ENCODE peak calls at places on chromosomes 2 and 18, in eight cellular contexts. One of them, this sample, is unnamed.

GRCh38 chr2:151299940-151300539 is 10.6 kb upstream of the NMI start:
- DNase-seq in activated CD8-positive, alpha-beta memory T cell treated with anti-CD3 and anti-CD28 coated beads for 4 hours: no peak
- DNase-seq in omental fat pad: no peak
- DNase-seq in activated gamma-delta T cell treated with anti-CD3 and anti-CD28 coated beads, Interleukin-2, amount 50 U/mL, for 16 hours: no peak
- DNase-seq in upper lobe of left lung: no peak
- DNase-seq in AG20443: no peak
- DNase-seq in fibroblast of pulmonary artery: peak
- DNase-seq in effector memory CD4-positive, alpha-beta T cell: no peak
- DNase-seq in this sample: no peak

GRCh38 chr18:57084331-57085298 is 62.3 kb upstream of the BOD1L2 start:
- DNase-seq in activated CD8-positive, alpha-beta memory T cell treated with anti-CD3 and anti-CD28 coated beads for 4 hours: no peak
- DNase-seq in omental fat pad: no peak
- DNase-seq in activated gamma-delta T cell treated with anti-CD3 and anti-CD28 coated beads, Interleukin-2, amount 50 U/mL, for 16 hours: no peak
- DNase-seq in upper lobe of left lung: no peak
- DNase-seq in AG20443: no peak
- DNase-seq in fibroblast of pulmonary artery: no peak
- DNase-seq in effector memory CD4-positive, alpha-beta T cell: no peak
- DNase-seq in this sample: no peak

GRCh38 chr2:141534671-141535359 is 596.0 kb downstream of the LRP1B start:
- DNase-seq in activated CD8-positive, alpha-beta memory T cell treated with anti-CD3 and anti-CD28 coated beads for 4 hours: no peak
- DNase-seq in omental fat pad: no peak
- DNase-seq in activated gamma-delta T cell treated with anti-CD3 and anti-CD28 coated beads, Interleukin-2, amount 50 U/mL, for 16 hours: no peak
- DNase-seq in upper lobe of left lung: no peak
- DNase-seq in AG20443: no peak
- DNase-seq in fibroblast of pulmonary artery: no peak
- DNase-seq in effector memory CD4-positive, alpha-beta T cell: no peak
- DNase-seq in this sample: no peak

GRCh38 chr18:48364146-48364545 is 45.0 kb downstream of the ZBTB7C start:
- DNase-seq in activated CD8-positive, alpha-beta memory T cell treated with anti-CD3 and anti-CD28 coated beads for 4 hours: no peak
- DNase-seq in omental fat pad: no peak
- DNase-seq in activated gamma-delta T cell treated with anti-CD3 and anti-CD28 coated beads, Interleukin-2, amount 50 U/mL, for 16 hours: no peak
- DNase-seq in upper lobe of left lung: no peak
- DNase-seq in AG20443: no peak
- DNase-seq in fibroblast of pulmonary artery: no peak
- DNase-seq in effector memory CD4-positive, alpha-beta T cell: no peak
- DNase-seq in this sample: no peak

GRCh38 chr2:99404039-99404799 is 67.0 kb downstream of the EIF5B start:
- DNase-seq in activated CD8-positive, alpha-beta memory T cell treated with anti-CD3 and anti-CD28 coated beads for 4 hours: no peak
- DNase-seq in omental fat pad: no peak
- DNase-seq in activated gamma-delta T cell treated with anti-CD3 and anti-CD28 coated beads, Interleukin-2, amount 50 U/mL, for 16 hours: no peak
- DNase-seq in upper lobe of left lung: no peak
- DNase-seq in AG20443: no peak
- DNase-seq in fibroblast of pulmonary artery: no peak
- DNase-seq in effector memory CD4-positive, alpha-beta T cell: no peak
- DNase-seq in this sample: no peak

GRCh38 chr18:10660485-10660884 is 134.7 kb downstream of the NAPG start:
- DNase-seq in activated CD8-positive, alpha-beta memory T cell treated with anti-CD3 and anti-CD28 coated beads for 4 hours: no peak
- DNase-seq in omental fat pad: no peak
- DNase-seq in activated gamma-delta T cell treated with anti-CD3 and anti-CD28 coated beads, Interleukin-2, amount 50 U/mL, for 16 hours: no peak
- DNase-seq in upper lobe of left lung: no peak
- DNase-seq in AG20443: peak
- DNase-seq in fibroblast of pulmonary artery: peak
- DNase-seq in effector memory CD4-positive, alpha-beta T cell: no peak
- DNase-seq in this sample: no peak

GRCh38 chr2:169871994-169872393 is 44.7 kb downstream of the UBR3 start:
- DNase-seq in activated CD8-positive, alpha-beta memory T cell treated with anti-CD3 and anti-CD28 coated beads for 4 hours: no peak
- DNase-seq in omental fat pad: no peak
- DNase-seq in activated gamma-delta T cell treated with anti-CD3 and anti-CD28 coated beads, Interleukin-2, amount 50 U/mL, for 16 hours: no peak
- DNase-seq in upper lobe of left lung: no peak
- DNase-seq in AG20443: no peak
- DNase-seq in fibroblast of pulmonary artery: no peak
- DNase-seq in effector memory CD4-positive, alpha-beta T cell: no peak
- DNase-seq in this sample: no peak

GRCh38 chr2:64880193-64880951 is 108.8 kb upstream of the SLC1A4 start:
- DNase-seq in activated CD8-positive, alpha-beta memory T cell treated with anti-CD3 and anti-CD28 coated beads for 4 hours: no peak
- DNase-seq in omental fat pad: no peak
- DNase-seq in activated gamma-delta T cell treated with anti-CD3 and anti-CD28 coated beads, Interleukin-2, amount 50 U/mL, for 16 hours: no peak
- DNase-seq in upper lobe of left lung: no peak
- DNase-seq in AG20443: no peak
- DNase-seq in fibroblast of pulmonary artery: no peak
- DNase-seq in effector memory CD4-positive, alpha-beta T cell: no peak
- DNase-seq in this sample: no peak

GRCh38 chr2:134677866-134678774 is 40.7 kb downstream of the TMEM163 start:
- DNase-seq in activated CD8-positive, alpha-beta memory T cell treated with anti-CD3 and anti-CD28 coated beads for 4 hours: no peak
- DNase-seq in omental fat pad: no peak
- DNase-seq in activated gamma-delta T cell treated with anti-CD3 and anti-CD28 coated beads, Interleukin-2, amount 50 U/mL, for 16 hours: no peak
- DNase-seq in upper lobe of left lung: no peak
- DNase-seq in AG20443: no peak
- DNase-seq in fibroblast of pulmonary artery: peak
- DNase-seq in effector memory CD4-positive, alpha-beta T cell: no peak
- DNase-seq in this sample: no peak

GRCh38 chr2:42492691-42493467 is 903 bp downstream of the KCNG3 start:
- DNase-seq in activated CD8-positive, alpha-beta memory T cell treated with anti-CD3 and anti-CD28 coated beads for 4 hours: no peak
- DNase-seq in omental fat pad: no peak
- DNase-seq in activated gamma-delta T cell treated with anti-CD3 and anti-CD28 coated beads, Interleukin-2, amount 50 U/mL, for 16 hours: peak
- DNase-seq in upper lobe of left lung: peak
- DNase-seq in AG20443: peak
- DNase-seq in fibroblast of pulmonary artery: no peak
- DNase-seq in effector memory CD4-positive, alpha-beta T cell: no peak
- DNase-seq in this sample: peak

GRCh38 chr2:144330951-144331651 is 188.8 kb downstream of the ZEB2 start:
- DNase-seq in activated CD8-positive, alpha-beta memory T cell treated with anti-CD3 and anti-CD28 coated beads for 4 hours: no peak
- DNase-seq in omental fat pad: no peak
- DNase-seq in activated gamma-delta T cell treated with anti-CD3 and anti-CD28 coated beads, Interleukin-2, amount 50 U/mL, for 16 hours: no peak
- DNase-seq in upper lobe of left lung: no peak
- DNase-seq in AG20443: no peak
- DNase-seq in fibroblast of pulmonary artery: peak
- DNase-seq in effector memory CD4-positive, alpha-beta T cell: no peak
- DNase-seq in this sample: no peak

GRCh38 chr2:120939595-120940318 is 204.1 kb downstream of the GLI2 start:
- DNase-seq in activated CD8-positive, alpha-beta memory T cell treated with anti-CD3 and anti-CD28 coated beads for 4 hours: no peak
- DNase-seq in omental fat pad: no peak
- DNase-seq in activated gamma-delta T cell treated with anti-CD3 and anti-CD28 coated beads, Interleukin-2, amount 50 U/mL, for 16 hours: no peak
- DNase-seq in upper lobe of left lung: no peak
- DNase-seq in AG20443: peak
- DNase-seq in fibroblast of pulmonary artery: peak
- DNase-seq in effector memory CD4-positive, alpha-beta T cell: no peak
- DNase-seq in this sample: no peak

GRCh38 chr18:55546873-55547704 is 40.9 kb downstream of the TCF4 start:
- DNase-seq in activated CD8-positive, alpha-beta memory T cell treated with anti-CD3 and anti-CD28 coated beads for 4 hours: no peak
- DNase-seq in omental fat pad: no peak
- DNase-seq in activated gamma-delta T cell treated with anti-CD3 and anti-CD28 coated beads, Interleukin-2, amount 50 U/mL, for 16 hours: no peak
- DNase-seq in upper lobe of left lung: no peak
- DNase-seq in AG20443: peak
- DNase-seq in fibroblast of pulmonary artery: peak
- DNase-seq in effector memory CD4-positive, alpha-beta T cell: no peak
- DNase-seq in this sample: no peak

GRCh38 chr2:43605079-43605655 is 9.3 kb upstream of the THADA start:
- DNase-seq in activated CD8-positive, alpha-beta memory T cell treated with anti-CD3 and anti-CD28 coated beads for 4 hours: no peak
- DNase-seq in omental fat pad: no peak
- DNase-seq in activated gamma-delta T cell treated with anti-CD3 and anti-CD28 coated beads, Interleukin-2, amount 50 U/mL, for 16 hours: no peak
- DNase-seq in upper lobe of left lung: no peak
- DNase-seq in AG20443: peak
- DNase-seq in fibroblast of pulmonary artery: peak
- DNase-seq in effector memory CD4-positive, alpha-beta T cell: no peak
- DNase-seq in this sample: no peak

GRCh38 chr2:186503827-186504606 is 18.0 kb downstream of the ZC3H15 start:
- DNase-seq in activated CD8-positive, alpha-beta memory T cell treated with anti-CD3 and anti-CD28 coated beads for 4 hours: no peak
- DNase-seq in omental fat pad: no peak
- DNase-seq in activated gamma-delta T cell treated with anti-CD3 and anti-CD28 coated beads, Interleukin-2, amount 50 U/mL, for 16 hours: no peak
- DNase-seq in upper lobe of left lung: no peak
- DNase-seq in AG20443: peak
- DNase-seq in fibroblast of pulmonary artery: peak
- DNase-seq in effector memory CD4-positive, alpha-beta T cell: no peak
- DNase-seq in this sample: no peak

GRCh38 chr2:222833410-222833809 is 27.4 kb upstream of the ACSL3 start:
- DNase-seq in activated CD8-positive, alpha-beta memory T cell treated with anti-CD3 and anti-CD28 coated beads for 4 hours: no peak
- DNase-seq in omental fat pad: no peak
- DNase-seq in activated gamma-delta T cell treated with anti-CD3 and anti-CD28 coated beads, Interleukin-2, amount 50 U/mL, for 16 hours: no peak
- DNase-seq in upper lobe of left lung: no peak
- DNase-seq in AG20443: no peak
- DNase-seq in fibroblast of pulmonary artery: no peak
- DNase-seq in effector memory CD4-positive, alpha-beta T cell: no peak
- DNase-seq in this sample: no peak

GRCh38 chr2:216279011-216279410 is 93.3 kb downstream of the MARCHF4 start:
- DNase-seq in activated CD8-positive, alpha-beta memory T cell treated with anti-CD3 and anti-CD28 coated beads for 4 hours: no peak
- DNase-seq in omental fat pad: no peak
- DNase-seq in activated gamma-delta T cell treated with anti-CD3 and anti-CD28 coated beads, Interleukin-2, amount 50 U/mL, for 16 hours: no peak
- DNase-seq in upper lobe of left lung: no peak
- DNase-seq in AG20443: peak
- DNase-seq in fibroblast of pulmonary artery: peak
- DNase-seq in effector memory CD4-positive, alpha-beta T cell: no peak
- DNase-seq in this sample: no peak

GRCh38 chr2:110858135-110858737 is 125.9 kb downstream of the ACOXL start:
- DNase-seq in activated CD8-positive, alpha-beta memory T cell treated with anti-CD3 and anti-CD28 coated beads for 4 hours: peak
- DNase-seq in omental fat pad: no peak
- DNase-seq in activated gamma-delta T cell treated with anti-CD3 and anti-CD28 coated beads, Interleukin-2, amount 50 U/mL, for 16 hours: peak
- DNase-seq in upper lobe of left lung: no peak
- DNase-seq in AG20443: no peak
- DNase-seq in fibroblast of pulmonary artery: no peak
- DNase-seq in effector memory CD4-positive, alpha-beta T cell: peak
- DNase-seq in this sample: peak

GRCh38 chr2:240900141-240900860 is 4.3 kb upstream of the MAB21L4 start:
- DNase-seq in activated CD8-positive, alpha-beta memory T cell treated with anti-CD3 and anti-CD28 coated beads for 4 hours: no peak
- DNase-seq in omental fat pad: no peak
- DNase-seq in activated gamma-delta T cell treated with anti-CD3 and anti-CD28 coated beads, Interleukin-2, amount 50 U/mL, for 16 hours: no peak
- DNase-seq in upper lobe of left lung: no peak
- DNase-seq in AG20443: no peak
- DNase-seq in fibroblast of pulmonary artery: no peak
- DNase-seq in effector memory CD4-positive, alpha-beta T cell: no peak
- DNase-seq in this sample: no peak

GRCh38 chr2:173831312-173832229 is 133.6 kb downstream of the SP3 start:
- DNase-seq in activated CD8-positive, alpha-beta memory T cell treated with anti-CD3 and anti-CD28 coated beads for 4 hours: no peak
- DNase-seq in omental fat pad: peak
- DNase-seq in activated gamma-delta T cell treated with anti-CD3 and anti-CD28 coated beads, Interleukin-2, amount 50 U/mL, for 16 hours: no peak
- DNase-seq in upper lobe of left lung: no peak
- DNase-seq in AG20443: peak
- DNase-seq in fibroblast of pulmonary artery: peak
- DNase-seq in effector memory CD4-positive, alpha-beta T cell: no peak
- DNase-seq in this sample: no peak

GRCh38 chr2:74197983-74198460 is 393 bp upstream of the MTHFD2 start:
- DNase-seq in activated CD8-positive, alpha-beta memory T cell treated with anti-CD3 and anti-CD28 coated beads for 4 hours: no peak
- DNase-seq in omental fat pad: no peak
- DNase-seq in activated gamma-delta T cell treated with anti-CD3 and anti-CD28 coated beads, Interleukin-2, amount 50 U/mL, for 16 hours: no peak
- DNase-seq in upper lobe of left lung: no peak
- DNase-seq in AG20443: no peak
- DNase-seq in fibroblast of pulmonary artery: no peak
- DNase-seq in effector memory CD4-positive, alpha-beta T cell: no peak
- DNase-seq in this sample: no peak

GRCh38 chr2:102059151-102059550 is 67.4 kb downstream of the IL1R2 start:
- DNase-seq in activated CD8-positive, alpha-beta memory T cell treated with anti-CD3 and anti-CD28 coated beads for 4 hours: no peak
- DNase-seq in omental fat pad: no peak
- DNase-seq in activated gamma-delta T cell treated with anti-CD3 and anti-CD28 coated beads, Interleukin-2, amount 50 U/mL, for 16 hours: no peak
- DNase-seq in upper lobe of left lung: no peak
- DNase-seq in AG20443: no peak
- DNase-seq in fibroblast of pulmonary artery: no peak
- DNase-seq in effector memory CD4-positive, alpha-beta T cell: no peak
- DNase-seq in this sample: no peak